ENCODE peak calls at places on chromosomes 12 and 14, in six cellular contexts. L is cardiac muscle cell, N is IMR-90, H is tibial nerve, P is upper lobe of right lung, A is fibroblast of pulmonary artery. S is an unnamed sample.

GRCh38 chr14:73712071-73712506 is 2.1 kb downstream of the PNMA1 start:
- DNase-seq in L (no peak), N (peak; percentile 27), H (no peak), P (no peak), A (no peak), S (no peak)

GRCh38 chr12:111394480-111394879 is 11.2 kb upstream of the SH2B3 start:
- DNase-seq in L (no peak), N (no peak), H (no peak), P (no peak), A (no peak), S (no peak)

GRCh38 chr12:91119089-91119488 is 7.8 kb upstream of the LUM start:
- DNase-seq in L (no peak), N (peak; percentile 20), H (no peak), P (no peak), A (no peak), S (no peak)

GRCh38 chr12:130031571-130032189 is 127.9 kb upstream of the TMEM132D start:
- DNase-seq in L (peak; percentile 72), N (no peak), H (peak; percentile 56), P (no peak), A (peak; percentile 17), S (no peak)

GRCh38 chr12:120234643-120235368 is 30.7 kb downstream of the PXN start:
- DNase-seq in L (peak; percentile 45), N (peak; percentile 97), H (peak; percentile 87), P (peak; percentile 81), A (peak; percentile 96), S (peak; percentile 99)

GRCh38 chr12:16329594-16329993 is 17.9 kb upstream of the MGST1 start:
- DNase-seq in L (peak; percentile 29), N (no peak), H (no peak), P (no peak), A (no peak), S (no peak)

GRCh38 chr12:102824218-102824835 is 92.7 kb downstream of the PAH start:
- DNase-seq in L (peak; percentile 89), N (peak; percentile 2), H (no peak), P (peak; percentile 73), A (peak; percentile 20), S (no peak)

GRCh38 chr12:5276327-5276880 is 155.5 kb upstream of the NTF3 start:
- DNase-seq in L (no peak), N (no peak), H (no peak), P (no peak), A (no peak), S (no peak)

GRCh38 chr12:47534695-47535094 is 171.1 kb downstream of the RPAP3 start:
- DNase-seq in L (peak; percentile 33), N (peak; percentile 32), H (no peak), P (no peak), A (peak; percentile 54), S (no peak)

GRCh38 chr12:115264605-115265004 is 580.6 kb upstream of the TBX3 start:
- DNase-seq in L (no peak), N (no peak), H (no peak), P (no peak), A (no peak), S (no peak)

GRCh38 chr12:41983394-41983793 is 161.3 kb downstream of the GXYLT1 start:
- DNase-seq in L (no peak), N (no peak), H (no peak), P (no peak), A (no peak), S (no peak)

GRCh38 chr12:131867891-131868675 is 26.3 kb upstream of the ULK1 start:
- DNase-seq in L (no peak), N (no peak), H (no peak), P (no peak), A (no peak), S (no peak)

GRCh38 chr12:25775968-25776367 is 182.5 kb upstream of the RASSF8 start:
- DNase-seq in L (no peak), N (peak; percentile 31), H (no peak), P (no peak), A (no peak), S (no peak)

GRCh38 chr14:79967001-79967400 is 244.3 kb downstream of the DIO2 start:
- DNase-seq in L (no peak), N (peak; percentile 74), H (no peak), P (no peak), A (no peak), S (no peak)

GRCh38 chr14:99566390-99567354 is 37.3 kb downstream of the CCDC85C start:
- DNase-seq in L (no peak), N (no peak), H (no peak), P (no peak), A (no peak), S (no peak)

GRCh38 chr12:44546037-44546436 is 330.1 kb downstream of the NELL2 start:
- DNase-seq in L (no peak), N (no peak), H (no peak), P (no peak), A (no peak), S (no peak)

GRCh38 chr12:118760623-118761022 is 220.7 kb upstream of the SRRM4 start:
- DNase-seq in L (no peak), N (no peak), H (no peak), P (no peak), A (no peak), S (no peak)

GRCh38 chr12:93954160-93955112 is 193.9 kb upstream of the PLXNC1 start:
- DNase-seq in L (no peak), N (peak; percentile 19), H (peak; percentile 54), P (no peak), A (no peak), S (peak; percentile 62)

DNA sequence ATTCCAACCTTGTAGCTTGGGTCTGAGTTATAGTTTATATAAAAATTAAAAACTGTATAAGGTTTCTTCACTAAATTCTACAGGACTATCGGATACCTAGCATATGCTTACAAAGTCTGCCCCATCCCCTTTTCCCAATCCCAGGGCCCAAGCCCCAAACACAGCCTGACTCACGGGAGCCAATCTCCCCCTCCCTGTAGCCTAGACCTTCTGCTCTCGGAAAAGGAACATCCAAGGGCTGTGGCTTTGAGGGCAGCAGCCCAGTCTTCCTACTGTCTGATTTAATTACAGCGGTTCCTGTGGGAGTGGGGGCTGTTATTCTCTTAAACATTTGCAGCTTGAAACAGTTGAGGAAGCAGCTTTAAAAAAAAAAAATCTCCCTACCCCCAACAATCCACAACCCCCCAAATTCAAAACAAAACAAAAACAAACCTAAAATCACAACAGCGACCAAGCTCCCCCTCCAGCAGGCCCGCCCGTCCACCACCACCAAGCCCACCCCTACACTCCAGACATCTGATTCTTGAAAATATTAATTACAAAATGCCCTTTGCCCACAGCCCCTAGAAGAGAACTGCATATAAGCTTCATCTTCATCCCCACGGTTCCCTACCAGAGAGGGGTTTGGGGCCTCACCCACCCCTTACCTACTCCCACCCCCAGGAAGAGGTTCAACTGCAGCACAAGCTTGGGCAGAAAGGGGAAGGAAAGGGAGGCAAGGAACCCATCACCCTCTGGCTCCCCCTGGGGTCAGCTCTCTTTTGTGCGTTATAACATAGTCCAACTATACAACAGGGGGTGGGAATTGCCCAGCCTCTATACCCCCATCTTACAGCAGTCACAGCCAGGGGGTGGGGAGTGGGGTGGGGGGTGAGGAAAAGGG is 1.1 kb upstream of the PRKAG1 start:
- DNase-seq in L (peak; percentile 40), N (peak; percentile 23), H (peak; percentile 40), P (no peak), A (peak; percentile 38), S (no peak)
- H3K4me3 ChIP-seq in L (peak overlapping the region; percentile 58), N (no peak overlapping the region), H (peak overlapping the region; percentile 81), P (peak overlapping the region; percentile 94), A (no peak overlapping the region), S (peak overlapping the region; percentile 98)

DNA sequence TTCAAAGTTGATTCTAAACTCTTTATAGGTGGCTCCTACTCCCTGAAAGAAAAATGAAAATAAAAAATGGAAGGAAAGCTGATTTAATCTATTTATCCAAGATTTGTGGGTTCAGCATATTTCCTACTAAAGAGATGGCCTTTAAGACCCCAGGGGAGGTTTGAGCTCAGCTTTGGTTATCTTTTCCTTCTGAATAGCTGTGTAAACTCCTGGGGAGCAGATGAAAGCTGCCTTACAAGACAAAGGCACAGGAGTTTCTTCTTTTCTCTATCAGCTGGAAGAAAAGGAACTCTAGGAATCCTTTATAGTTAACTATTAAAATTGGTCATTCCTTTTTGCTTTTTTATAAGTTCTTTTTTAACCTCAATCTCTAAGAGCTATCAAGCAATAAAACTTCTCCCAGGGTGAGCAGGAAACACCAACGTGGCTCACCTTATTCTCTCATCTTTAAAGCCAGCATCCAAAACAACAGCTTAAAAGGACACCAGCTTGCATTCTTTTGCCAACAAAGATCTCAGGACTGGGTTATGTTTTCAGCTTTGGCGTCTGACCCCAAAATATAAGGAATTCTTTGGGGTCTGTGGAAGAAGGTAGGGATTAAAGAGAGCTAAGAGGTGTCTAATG is 371.7 kb upstream of the KITLG start:
- DNase-seq in L (no peak), N (no peak), H (no peak), P (no peak), A (no peak), S (no peak)
- H3K4me3 ChIP-seq in L (no peak overlapping the region), N (no peak overlapping the region), H (no peak overlapping the region), P (no peak overlapping the region), A (no peak overlapping the region), S (no peak overlapping the region)

GRCh38 chr12:54411398-54412241 is 7.4 kb downstream of the ITGA5 start:
- DNase-seq in L (no peak), N (peak; percentile 96), H (peak; percentile 65), P (peak; percentile 83), A (peak; percentile 90), S (peak; percentile 73)

GRCh38 chr12:54413284-54414190 is 5.5 kb downstream of the ITGA5 start:
- DNase-seq in L (no peak), N (no peak), H (no peak), P (peak; percentile 83), A (peak; percentile 56), S (peak; percentile 48)

GRCh38 chr12:54414191-54414525 is 4.9 kb downstream of the ITGA5 start:
- DNase-seq in L (no peak), N (no peak), H (no peak), P (no peak), A (no peak), S (no peak)

GRCh38 chr12:54412348-54412747 is 6.7 kb downstream of the ITGA5 start:
- DNase-seq in L (no peak), N (no peak), H (no peak), P (no peak), A (no peak), S (no peak)

DNA sequence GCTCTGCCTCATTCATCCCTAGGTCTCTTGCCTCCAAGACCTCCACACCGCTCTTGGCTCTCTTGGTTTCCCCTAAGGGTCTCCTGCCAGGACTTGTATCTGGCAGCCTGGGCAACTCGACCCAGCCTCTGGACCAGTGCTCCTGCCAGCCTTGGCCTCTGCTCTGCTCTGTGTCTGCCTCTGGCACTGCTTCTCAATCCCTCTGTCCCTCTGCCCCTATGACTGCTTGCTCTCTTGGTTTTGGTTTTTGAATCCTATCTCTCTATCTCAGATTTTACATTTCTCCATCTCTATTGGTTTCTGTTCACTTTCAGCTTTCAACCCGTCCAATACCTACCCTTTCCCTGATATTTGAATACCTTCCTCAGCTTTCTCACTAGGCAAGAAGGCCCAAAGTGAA is 6.3 kb downstream of the ITGA5 start:
- DNase-seq in L (no peak), N (no peak), H (no peak), P (no peak), A (no peak), S (no peak)
- H3K4me3 ChIP-seq in L (no peak overlapping the region), N (no peak overlapping the region), H (no peak overlapping the region), P (peak overlapping the region; percentile 18), A (no peak overlapping the region), S (no peak overlapping the region)

DNA sequence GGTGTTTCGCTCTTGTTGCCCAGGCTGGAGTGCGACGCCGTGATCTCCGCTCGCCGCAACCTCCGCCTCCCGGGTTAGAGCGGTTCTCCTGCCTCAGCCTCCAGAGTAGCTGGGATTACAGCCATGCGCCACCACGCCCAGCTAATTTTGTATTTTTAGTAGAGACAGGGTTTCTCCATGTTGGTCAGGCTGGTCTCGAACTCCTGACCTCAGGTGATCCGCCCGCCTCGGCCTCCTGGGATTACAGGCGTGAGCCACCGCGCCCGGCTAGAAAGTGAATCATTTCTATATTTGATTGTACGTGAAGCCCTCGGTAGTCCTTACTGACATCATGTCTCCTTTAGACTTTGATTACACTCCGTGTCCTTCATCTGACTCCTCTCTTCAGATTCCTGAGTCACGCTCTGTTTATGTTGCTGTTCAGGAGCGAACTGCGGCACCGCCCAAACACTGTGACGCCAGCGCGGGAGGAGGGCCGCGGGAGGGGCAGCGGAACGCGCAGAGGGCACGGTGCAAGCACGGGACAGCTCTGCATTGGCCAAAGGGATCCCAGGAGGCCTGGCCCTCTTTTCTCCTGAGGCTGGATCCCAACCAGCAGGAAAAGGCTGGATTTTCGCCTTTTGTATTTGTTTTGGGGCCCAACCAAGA is 578 bp upstream of the GABARAPL1 start:
- DNase-seq in L (peak; percentile 88), N (peak; percentile 100), H (peak; percentile 92), P (peak; percentile 99), A (peak; percentile 99), S (peak; percentile 99)
- H3K4me3 ChIP-seq in L (peak overlapping the region; percentile 78), N (peak overlapping the region; percentile 89), H (peak overlapping the region; percentile 78), P (peak overlapping the region; percentile 70), A (peak overlapping the region; percentile 99), S (peak overlapping the region; percentile 75)